ENCODE peak calls at places on chromosomes 5 and 9, in nine cellular contexts. E is GM20000, D is progenitor cell of endocrine pancreas, W is NB4, X is BE2C, V is mammary epithelial cell, O is cardiac fibroblast, Z is HCT116, A is fibroblast of pulmonary artery. Y is an unnamed sample.

GRCh38 chr5:127565586-127566270 is 48.3 kb downstream of the PRRC1 start:
- DNase-seq in D (no peak), W (peak), X (no peak), V (no peak), Z (no peak), A (no peak), E (no peak), O (no peak), Y (no peak)

GRCh38 chr9:135075234-135076142 is 12.0 kb upstream of the OLFM1 start:
- DNase-seq in A (no peak), W (no peak), D (no peak), Z (no peak), O (peak), E (no peak), V (peak), X (peak), Y (no peak)

GRCh38 chr5:81424728-81425127 is 30.8 kb upstream of the ACOT12 start:
- DNase-seq in X (no peak), W (no peak), Z (no peak), E (no peak), A (peak), O (no peak), D (no peak), V (no peak), Y (peak)

GRCh38 chr9:98792096-98792490 is 4.3 kb downstream of the ANKS6 start:
- DNase-seq in D (no peak), V (no peak), E (no peak), O (no peak), W (no peak), Z (no peak), X (no peak), A (no peak), Y (no peak)

GRCh38 chr9:121322037-121322736 is 47.9 kb downstream of the STOM start:
- DNase-seq in E (no peak), D (no peak), A (peak), O (peak), V (peak), X (no peak), Z (peak), W (no peak), Y (peak)

GRCh38 chr5:157212307-157212706 is 31.7 kb downstream of the ITK start:
- DNase-seq in Z (no peak), X (no peak), E (no peak), D (no peak), A (no peak), O (no peak), W (peak), V (no peak), Y (no peak)

GRCh38 chr9:76916231-76916630 is 10.3 kb upstream of the PRUNE2 start:
- DNase-seq in X (no peak), E (no peak), O (no peak), D (no peak), W (no peak), A (no peak), V (no peak), Z (no peak), Y (no peak)

GRCh38 chr9:69900406-69900805 is 79.8 kb downstream of the CFAP95 start:
- DNase-seq in D (no peak), X (no peak), A (no peak), W (no peak), V (no peak), O (peak), E (no peak), Z (no peak), Y (peak)

GRCh38 chr9:133144142-133144886 is 19.4 kb downstream of the GBGT1 start:
- DNase-seq in O (peak), W (peak), E (peak), Z (no peak), D (peak), V (peak), A (peak), X (peak), Y (peak)

GRCh38 chr5:140175367-140176027 is 509 bp downstream of the CYSTM1 start:
- DNase-seq in A (peak), X (peak), D (peak), W (peak), V (peak), Z (no peak), E (peak), O (peak), Y (peak)

GRCh38 chr5:93570294-93571110 is 10.5 kb downstream of the NR2F1-AS1 start:
- DNase-seq in D (no peak), X (no peak), W (peak), Z (no peak), E (peak), O (no peak), V (no peak), A (no peak), Y (no peak)
- TF ChIP-seq CTCF in D (peak), X (no peak), W (no peak), Z (no peak), E (no peak), O (no peak), V (no peak), A (no peak), Y (no peak)

GRCh38 chr5:153782589-153783238 is 256.0 kb downstream of the FAM114A2 start:
- DNase-seq in D (no peak), W (no peak), E (no peak), A (peak), V (no peak), X (no peak), O (peak), Z (no peak), Y (no peak)
- TF ChIP-seq CTCF in D (no peak), W (no peak), E (no peak), A (peak), V (no peak), X (no peak), O (peak), Z (no peak), Y (no peak)

GRCh38 chr5:37838933-37839341 is 904 bp downstream of the GDNF start:
- DNase-seq in W (no peak), O (peak), D (no peak), A (no peak), X (no peak), V (no peak), E (peak), Z (no peak), Y (no peak)

GRCh38 chr5:37840036-37840909 is at the start of gene GDNF:
- DNase-seq in O (peak), E (peak), W (no peak), Z (no peak), D (peak), A (peak), V (peak), X (peak), Y (no peak)

GRCh38 chr5:37841223-37841622 is 1.4 kb upstream of the GDNF start:
- DNase-seq in A (peak), E (no peak), D (no peak), V (no peak), O (peak), Z (no peak), W (no peak), X (no peak), Y (no peak)

GRCh38 chr5:37838152-37838932 is 1.5 kb downstream of the GDNF start:
- DNase-seq in E (peak), O (peak), W (no peak), D (no peak), V (peak), A (peak), Z (no peak), X (peak), Y (no peak)

DNA sequence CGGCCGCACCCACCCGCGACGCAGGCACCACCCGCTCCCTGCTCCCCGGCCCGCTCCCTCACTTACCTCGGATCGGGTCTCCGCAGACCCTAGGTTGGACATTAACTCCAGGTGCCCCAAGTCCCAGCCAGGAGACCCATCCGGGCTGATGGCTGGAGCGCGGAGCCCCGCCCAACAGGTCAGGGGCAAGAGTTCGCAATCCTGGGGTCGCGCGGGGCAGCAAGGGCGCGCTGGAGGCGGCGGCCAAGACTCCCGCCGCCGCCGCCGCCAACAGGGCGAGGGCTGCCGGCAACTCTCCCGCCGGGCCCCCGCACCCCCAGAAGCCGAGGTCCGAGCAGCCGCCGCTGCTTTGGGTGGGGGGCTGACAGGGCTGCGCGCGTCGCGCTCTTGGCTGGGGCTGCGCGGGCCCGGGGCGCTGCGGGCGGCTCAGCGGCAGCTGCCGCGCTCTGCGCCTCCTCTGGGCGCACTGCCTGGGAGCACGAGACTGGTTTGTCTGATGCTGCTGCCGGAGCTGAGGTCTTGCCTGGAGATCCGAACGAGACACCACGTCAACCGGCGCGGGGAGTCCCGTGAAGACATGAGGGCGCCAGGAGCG is 303 bp downstream of the GDNF start:
- DNase-seq in E (peak), X (peak), V (peak), Z (no peak), W (no peak), D (peak), O (peak), A (peak), Y (no peak)
- TF ChIP-seq CTCF in E (no peak), X (no peak), V (no peak), Z (no peak), W (no peak), D (no peak), O (no peak), A (no peak), Y (no peak)

DNA sequence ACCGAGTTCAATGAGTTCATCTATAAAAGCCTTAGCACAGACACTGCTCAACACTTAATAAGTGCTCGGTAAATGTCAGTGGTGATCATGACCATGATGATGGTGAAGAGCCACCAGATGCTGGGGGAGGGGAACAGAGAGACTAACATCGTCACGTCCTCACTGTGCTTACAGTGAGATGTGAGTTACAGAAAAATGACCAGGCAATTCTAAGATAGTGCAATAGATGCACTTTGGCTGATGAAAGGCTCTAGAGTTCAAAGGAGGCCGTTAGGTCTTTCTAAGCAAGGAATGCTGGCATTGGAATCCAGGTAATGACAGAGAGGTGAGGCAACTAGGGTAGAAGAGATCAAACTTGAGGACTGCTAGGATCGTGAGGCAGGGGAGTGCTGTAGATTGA is 36.7 kb downstream of the ARL15 start:
- DNase-seq in A (no peak), V (no peak), X (no peak), O (no peak), D (no peak), Z (no peak), W (no peak), E (no peak), Y (no peak)
- TF ChIP-seq CTCF in A (no peak), V (no peak), X (no peak), O (no peak), D (no peak), Z (no peak), W (no peak), E (no peak), Y (no peak)

GRCh38 chr9:13127164-13127563 is 152.3 kb downstream of the MPDZ start:
- DNase-seq in Z (no peak), O (no peak), X (no peak), V (no peak), E (no peak), A (no peak), D (no peak), W (no peak), Y (no peak)

GRCh38 chr9:13131396-13131795 is 148.1 kb downstream of the MPDZ start:
- DNase-seq in D (no peak), V (no peak), W (no peak), A (no peak), X (no peak), O (no peak), Z (no peak), E (no peak), Y (no peak)

GRCh38 chr9:13128266-13128825 is 151.1 kb downstream of the MPDZ start:
- DNase-seq in A (peak), D (no peak), O (no peak), W (no peak), E (no peak), V (no peak), X (no peak), Z (no peak), Y (no peak)

GRCh38 chr9:13131991-13132390 is 147.5 kb downstream of the MPDZ start:
- DNase-seq in W (no peak), D (no peak), A (no peak), X (no peak), Z (no peak), V (no peak), O (no peak), E (no peak), Y (no peak)
- TF ChIP-seq CTCF in W (no peak), D (no peak), A (no peak), X (no peak), Z (no peak), V (no peak), O (no peak), E (no peak), Y (no peak)

GRCh38 chr9:131589124-131589711 is 43.9 kb downstream of the PRRT1B start:
- DNase-seq in A (no peak), V (no peak), O (no peak), W (no peak), Z (no peak), D (no peak), X (no peak), E (no peak), Y (no peak)

GRCh38 chr9:131588396-131588795 is 43.1 kb downstream of the PRRT1B start:
- DNase-seq in Z (no peak), V (no peak), X (no peak), E (no peak), W (no peak), A (no peak), D (no peak), O (no peak), Y (no peak)

GRCh38 chr9:131590449-131590848 is 45.1 kb downstream of the PRRT1B start:
- DNase-seq in A (no peak), X (no peak), D (no peak), W (peak), E (no peak), Z (no peak), V (no peak), O (no peak), Y (no peak)

GRCh38 chr9:131590907-131591844 is 45.9 kb downstream of the PRRT1B start:
- DNase-seq in O (peak), E (peak), D (peak), W (peak), A (peak), Z (peak), X (peak), V (peak), Y (peak)

GRCh38 chr9:131589993-131590392 is 44.7 kb downstream of the PRRT1B start:
- DNase-seq in O (no peak), W (no peak), D (no peak), V (no peak), E (no peak), A (no peak), X (no peak), Z (no peak), Y (no peak)
- TF ChIP-seq CTCF in O (no peak), W (no peak), D (no peak), V (no peak), E (no peak), A (no peak), X (no peak), Z (no peak), Y (no peak)

DNA sequence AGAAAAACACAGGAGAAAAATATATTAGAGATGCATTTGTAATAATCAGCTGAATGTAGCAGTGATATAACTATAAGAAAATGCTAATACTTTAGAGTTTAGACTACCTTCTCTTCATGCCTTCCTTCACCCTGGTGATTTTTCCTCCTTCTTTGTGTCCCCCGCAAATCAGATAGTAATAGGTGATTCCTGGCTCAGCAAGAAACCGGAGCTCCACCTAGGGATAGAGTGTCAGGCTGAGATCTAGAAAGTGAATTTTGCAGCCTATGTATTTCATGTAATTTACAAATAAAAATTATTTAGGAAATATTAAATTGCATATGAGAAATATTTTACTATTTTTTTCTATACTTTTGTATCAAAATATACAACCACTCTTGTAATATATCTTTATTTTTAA is 109.8 kb upstream of the ST8SIA4 start:
- DNase-seq in W (peak), Z (no peak), E (no peak), D (no peak), O (peak), A (no peak), X (no peak), V (no peak), Y (no peak)
- TF ChIP-seq CTCF in W (no peak), Z (no peak), E (no peak), D (peak), O (no peak), A (no peak), X (peak), V (no peak), Y (no peak)

GRCh38 chr5:63959177-63959982 is 2.9 kb downstream of the HTR1A start:
- DNase-seq in W (no peak), E (no peak), Z (no peak), D (peak), O (no peak), V (peak), A (no peak), X (peak), Y (no peak)
- TF ChIP-seq CTCF in W (no peak), E (no peak), Z (no peak), D (peak), O (no peak), V (peak), A (no peak), X (peak), Y (peak)

GRCh38 chr9:127347831-127348699 is 48.9 kb upstream of the SLC2A8 start:
- DNase-seq in D (no peak), V (peak), E (peak), O (peak), X (peak), A (peak), W (peak), Z (no peak), Y (peak)
- TF ChIP-seq CTCF in D (peak), V (peak), E (no peak), O (peak), X (peak), A (peak), W (no peak), Z (peak), Y (peak)